ENCODE peak calls at places on chromosomes 7 and 10, in six cellular contexts. U, J, G, S, T and V are unnamed samples.

GRCh38 chr7:142248166-142249160 is 9.4 kb downstream of the PRSS58 start:
- DNase-seq in U (no peak), J (no peak), G (no peak), S (no peak), T (no peak), V (no peak)

GRCh38 chr7:5424689-5425506 is 1.3 kb upstream of the TNRC18 start:
- DNase-seq in U (peak; percentile 73), J (peak; percentile 39), G (peak; percentile 42), S (peak; percentile 17), T (peak; percentile 82), V (peak; percentile 62)

GRCh38 chr10:115606727-115607126 is 513.6 kb downstream of the ATRNL1 start:
- DNase-seq in U (no peak), J (no peak), G (no peak), S (no peak), T (no peak), V (no peak)

GRCh38 chr7:77393261-77393660 is 22.9 kb downstream of the GSAP start:
- DNase-seq in U (no peak), J (no peak), G (no peak), S (no peak), T (no peak), V (no peak)

GRCh38 chr7:835021-835420 is 2.7 kb downstream of the SUN1 start:
- DNase-seq in U (no peak), J (no peak), G (no peak), S (no peak), T (no peak), V (no peak)

GRCh38 chr7:137441451-137441850 is 97.9 kb upstream of the PTN start:
- DNase-seq in U (no peak), J (no peak), G (no peak), S (no peak), T (no peak), V (no peak)

GRCh38 chr10:99346247-99346646 is 17.1 kb downstream of the CNNM1 start:
- DNase-seq in U (no peak), J (no peak), G (no peak), S (peak; percentile 81), T (no peak), V (no peak)

GRCh38 chr10:129744134-129744895 is 219.8 kb downstream of the EBF3 start:
- DNase-seq in U (no peak), J (no peak), G (no peak), S (no peak), T (no peak), V (no peak)

GRCh38 chr10:26696786-26697162 is 727 bp upstream of the PDSS1 start:
- DNase-seq in U (no peak), J (no peak), G (no peak), S (no peak), T (no peak), V (no peak)

GRCh38 chr7:44549457-44549856 is 8.3 kb upstream of the NPC1L1 start:
- DNase-seq in U (no peak), J (no peak), G (no peak), S (no peak), T (no peak), V (no peak)

GRCh38 chr7:143906895-143907294 is 4.9 kb upstream of the TCAF1 start:
- DNase-seq in U (no peak), J (no peak), G (no peak), S (no peak), T (no peak), V (no peak)

GRCh38 chr10:17092216-17092944 is 37.2 kb downstream of the CUBN start:
- DNase-seq in U (no peak), J (no peak), G (no peak), S (no peak), T (no peak), V (no peak)

GRCh38 chr7:157782041-157782440 is 445.2 kb downstream of the DNAJB6 start:
- DNase-seq in U (no peak), J (no peak), G (no peak), S (no peak), T (no peak), V (no peak)

GRCh38 chr10:49388161-49388560 is 7.7 kb downstream of the DRGX start:
- DNase-seq in U (no peak), J (no peak), G (no peak), S (no peak), T (no peak), V (no peak)

GRCh38 chr7:136958016-136958415 is 89.6 kb downstream of the CHRM2 start:
- DNase-seq in U (no peak), J (no peak), G (no peak), S (no peak), T (no peak), V (no peak)

GRCh38 chr7:113289140-113289740 is 170.9 kb upstream of the SMIM30 start:
- DNase-seq in U (peak; percentile 19), J (peak; percentile 7), G (no peak), S (peak; percentile 70), T (no peak), V (no peak)

GRCh38 chr7:40192036-40192435 is 57.2 kb downstream of the SUGCT start:
- DNase-seq in U (no peak), J (no peak), G (no peak), S (no peak), T (no peak), V (no peak)

GRCh38 chr7:157792954-157793353 is 456.1 kb downstream of the DNAJB6 start:
- DNase-seq in U (no peak), J (no peak), G (no peak), S (no peak), T (no peak), V (no peak)